ENCODE peak calls at places on chromosomes 13 and 19, in ten cellular contexts. S is cardiac fibroblast; D is GM04504; I is memory B cell; F is suprapubic skin; L is NCI-H69; G is pancreas; J is heart left ventricle; P is stimulated activated CD4-positive, alpha-beta T cell treated with anti-CD3 and anti-CD28 coated beads, Interleukin-2, amount 100 ng/mL, for 48 hours; O is B cell. M is an unnamed sample.

GRCh38 chr19:485583-486236 is 10.6 kb upstream of the MADCAM1 start:
- DNase-seq in S (peak), D (no peak), I (no peak), F (no peak), L (peak), G (peak), J (no peak), P (no peak), O (no peak), M (no peak)

GRCh38 chr19:30898353-30899103 is 450.7 kb downstream of the TSHZ3 start:
- DNase-seq in S (no peak), D (no peak), I (no peak), F (peak), L (no peak), G (no peak), J (no peak), P (no peak), O (no peak), M (no peak)

GRCh38 chr19:46915386-46915785 is 54.6 kb downstream of the ARHGAP35 start:
- DNase-seq in S (no peak), D (no peak), I (no peak), F (no peak), L (no peak), G (no peak), J (no peak), P (no peak), O (no peak), M (no peak)

GRCh38 chr13:28131646-28132045 is 6.7 kb upstream of the PAN3 start:
- DNase-seq in S (no peak), D (no peak), I (no peak), F (no peak), L (no peak), G (no peak), J (no peak), P (no peak), O (no peak), M (no peak)

GRCh38 chr19:39445258-39446071 is at the start of gene SUPT5H:
- DNase-seq in S (peak), D (peak), I (peak), F (peak), L (peak), G (peak), J (peak), P (peak), O (peak), M (peak)

GRCh38 chr13:26896986-26897668 is 136.5 kb upstream of the GPR12 start:
- DNase-seq in S (no peak), D (no peak), I (no peak), F (no peak), L (no peak), G (no peak), J (no peak), P (no peak), O (no peak), M (no peak)

GRCh38 chr13:77898097-77898496 is 20.5 kb downstream of the EDNRB start:
- DNase-seq in S (peak), D (no peak), I (no peak), F (no peak), L (no peak), G (no peak), J (no peak), P (no peak), O (no peak), M (no peak)

GRCh38 chr13:99911965-99912566 is 59.5 kb downstream of the ZIC5 start:
- DNase-seq in S (no peak), D (no peak), I (no peak), F (no peak), L (peak), G (no peak), J (no peak), P (no peak), O (no peak), M (no peak)

GRCh38 chr19:47228168-47228936 is 2.6 kb downstream of the BBC3 start:
- DNase-seq in S (peak), D (no peak), I (peak), F (no peak), L (peak), G (peak), J (peak), P (no peak), O (no peak), M (no peak)